ENCODE peak calls at places on chromosomes 13 and 19, in ten cellular contexts. One of them, this sample, is unnamed.

GRCh38 chr13:30156270-30156669 is 151.1 kb downstream of the KATNAL1 start:
- DNase-seq in IMR-90: peak
- DNase-seq in upper lobe of right lung: no peak
- DNase-seq in H1: no peak
- DNase-seq in CD4-positive, alpha-beta T cell: no peak
- DNase-seq in fibroblast of lung: no peak
- DNase-seq in HepG2: no peak
- DNase-seq in pancreas: no peak
- DNase-seq in mammary epithelial cell: no peak
- DNase-seq in brain microvascular endothelial cell: no peak
- DNase-seq in this sample: no peak

GRCh38 chr13:95403349-95404140 is 102.3 kb upstream of the ABCC4 start:
- DNase-seq in IMR-90: no peak
- DNase-seq in upper lobe of right lung: no peak
- DNase-seq in H1: peak
- DNase-seq in CD4-positive, alpha-beta T cell: no peak
- DNase-seq in fibroblast of lung: peak
- DNase-seq in HepG2: no peak
- DNase-seq in pancreas: no peak
- DNase-seq in mammary epithelial cell: no peak
- DNase-seq in brain microvascular endothelial cell: no peak
- DNase-seq in this sample: no peak

GRCh38 chr19:33040994-33041827 is 23.5 kb downstream of the RHPN2 start:
- DNase-seq in IMR-90: no peak
- DNase-seq in upper lobe of right lung: no peak
- DNase-seq in H1: no peak
- DNase-seq in CD4-positive, alpha-beta T cell: no peak
- DNase-seq in fibroblast of lung: peak
- DNase-seq in HepG2: peak
- DNase-seq in pancreas: no peak
- DNase-seq in mammary epithelial cell: peak
- DNase-seq in brain microvascular endothelial cell: no peak
- DNase-seq in this sample: no peak

GRCh38 chr13:41496420-41497234 is 39.3 kb downstream of the RGCC start:
- DNase-seq in IMR-90: peak
- DNase-seq in upper lobe of right lung: no peak
- DNase-seq in H1: no peak
- DNase-seq in CD4-positive, alpha-beta T cell: no peak
- DNase-seq in fibroblast of lung: peak
- DNase-seq in HepG2: no peak
- DNase-seq in pancreas: no peak
- DNase-seq in mammary epithelial cell: no peak
- DNase-seq in brain microvascular endothelial cell: peak
- DNase-seq in this sample: no peak

GRCh38 chr13:90534617-90535340 is 812.7 kb upstream of the MIR17HG start:
- DNase-seq in IMR-90: no peak
- DNase-seq in upper lobe of right lung: no peak
- DNase-seq in H1: no peak
- DNase-seq in CD4-positive, alpha-beta T cell: no peak
- DNase-seq in fibroblast of lung: no peak
- DNase-seq in HepG2: no peak
- DNase-seq in pancreas: no peak
- DNase-seq in mammary epithelial cell: no peak
- DNase-seq in brain microvascular endothelial cell: no peak
- DNase-seq in this sample: no peak

GRCh38 chr13:23547000-23547590 is 23.1 kb upstream of the TNFRSF19 start:
- DNase-seq in IMR-90: peak
- DNase-seq in upper lobe of right lung: no peak
- DNase-seq in H1: peak
- DNase-seq in CD4-positive, alpha-beta T cell: no peak
- DNase-seq in fibroblast of lung: peak
- DNase-seq in HepG2: no peak
- DNase-seq in pancreas: peak
- DNase-seq in mammary epithelial cell: peak
- DNase-seq in brain microvascular endothelial cell: no peak
- DNase-seq in this sample: no peak

GRCh38 chr19:17579523-17580244 is 24.2 kb downstream of the COLGALT1 start:
- DNase-seq in IMR-90: peak
- DNase-seq in upper lobe of right lung: peak
- DNase-seq in H1: peak
- DNase-seq in CD4-positive, alpha-beta T cell: no peak
- DNase-seq in fibroblast of lung: peak
- DNase-seq in HepG2: no peak
- DNase-seq in pancreas: peak
- DNase-seq in mammary epithelial cell: peak
- DNase-seq in brain microvascular endothelial cell: peak
- DNase-seq in this sample: peak

GRCh38 chr19:3821857-3822364 is 35.7 kb upstream of the MATK start:
- DNase-seq in IMR-90: peak
- DNase-seq in upper lobe of right lung: peak
- DNase-seq in H1: peak
- DNase-seq in CD4-positive, alpha-beta T cell: peak
- DNase-seq in fibroblast of lung: no peak
- DNase-seq in HepG2: peak
- DNase-seq in pancreas: peak
- DNase-seq in mammary epithelial cell: no peak
- DNase-seq in brain microvascular endothelial cell: peak
- DNase-seq in this sample: no peak

GRCh38 chr19:50646074-50646807 is 3.0 kb upstream of the C19orf81 start:
- DNase-seq in IMR-90: peak
- DNase-seq in upper lobe of right lung: no peak
- DNase-seq in H1: no peak
- DNase-seq in CD4-positive, alpha-beta T cell: no peak
- DNase-seq in fibroblast of lung: peak
- DNase-seq in HepG2: no peak
- DNase-seq in pancreas: no peak
- DNase-seq in mammary epithelial cell: peak
- DNase-seq in brain microvascular endothelial cell: peak
- DNase-seq in this sample: peak

GRCh38 chr13:108375034-108375433 is 105.5 kb downstream of the TNFSF13B start:
- DNase-seq in IMR-90: no peak
- DNase-seq in upper lobe of right lung: no peak
- DNase-seq in H1: no peak
- DNase-seq in CD4-positive, alpha-beta T cell: no peak
- DNase-seq in fibroblast of lung: no peak
- DNase-seq in HepG2: no peak
- DNase-seq in pancreas: no peak
- DNase-seq in mammary epithelial cell: no peak
- DNase-seq in brain microvascular endothelial cell: no peak
- DNase-seq in this sample: no peak

GRCh38 chr19:53192771-53193533 is at the start of gene ZNF665:
- DNase-seq in IMR-90: peak
- DNase-seq in upper lobe of right lung: peak
- DNase-seq in H1: no peak
- DNase-seq in CD4-positive, alpha-beta T cell: peak
- DNase-seq in fibroblast of lung: peak
- DNase-seq in HepG2: no peak
- DNase-seq in pancreas: peak
- DNase-seq in mammary epithelial cell: peak
- DNase-seq in brain microvascular endothelial cell: peak
- DNase-seq in this sample: peak

DNA sequence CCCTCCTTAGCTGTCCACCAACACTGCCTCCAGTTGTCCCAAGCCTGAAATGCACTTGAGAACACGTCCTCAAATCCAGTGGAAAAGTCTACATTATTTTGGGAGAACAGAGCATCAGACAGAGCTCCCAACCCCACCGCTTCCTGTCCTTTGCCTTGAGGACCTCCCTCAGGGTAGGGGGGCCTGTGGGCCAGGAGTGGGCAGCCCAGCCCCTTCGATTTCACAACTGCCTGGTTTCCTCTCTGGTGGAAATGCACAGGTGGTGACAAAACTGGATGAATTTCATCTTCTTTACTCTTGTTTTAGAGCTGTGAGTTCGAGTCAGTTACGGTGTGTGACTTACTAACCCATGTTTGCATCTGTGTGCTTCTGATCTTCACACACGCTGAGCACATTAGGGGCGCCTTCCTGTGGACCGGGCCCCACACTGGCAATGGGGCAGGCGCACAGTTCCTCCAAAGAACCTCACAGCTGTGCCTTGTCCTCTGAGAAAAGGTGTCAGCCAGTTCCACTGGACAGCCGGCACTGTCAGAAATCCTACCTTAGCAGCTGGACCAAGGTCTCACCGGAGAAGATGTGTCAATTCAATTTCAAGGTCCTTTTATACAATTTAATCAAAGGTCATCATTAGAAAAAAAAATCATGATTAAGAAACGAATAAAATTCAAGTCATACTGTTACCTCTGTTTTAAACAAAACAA is 80.2 kb downstream of the IRS2 start:
- DNase-seq in IMR-90: no peak
- DNase-seq in upper lobe of right lung: no peak
- DNase-seq in H1: no peak
- DNase-seq in CD4-positive, alpha-beta T cell: no peak
- DNase-seq in fibroblast of lung: no peak
- DNase-seq in HepG2: no peak
- DNase-seq in pancreas: no peak
- DNase-seq in mammary epithelial cell: no peak
- DNase-seq in brain microvascular endothelial cell: no peak
- DNase-seq in this sample: no peak
- TF ChIP-seq CTCF in IMR-90: no peak
- TF ChIP-seq CTCF in upper lobe of right lung: no peak
- TF ChIP-seq CTCF in H1: no peak
- TF ChIP-seq CTCF in CD4-positive, alpha-beta T cell: no peak
- TF ChIP-seq CTCF in fibroblast of lung: no peak
- TF ChIP-seq CTCF in HepG2: no peak
- TF ChIP-seq CTCF in pancreas: no peak
- TF ChIP-seq CTCF in mammary epithelial cell: no peak
- TF ChIP-seq CTCF in brain microvascular endothelial cell: no peak
- TF ChIP-seq CTCF in this sample: no peak

GRCh38 chr19:5989388-5990074 is 11.6 kb upstream of the RANBP3 start:
- DNase-seq in IMR-90: no peak
- DNase-seq in upper lobe of right lung: no peak
- DNase-seq in H1: no peak
- DNase-seq in CD4-positive, alpha-beta T cell: no peak
- DNase-seq in fibroblast of lung: no peak
- DNase-seq in HepG2: no peak
- DNase-seq in pancreas: no peak
- DNase-seq in mammary epithelial cell: no peak
- DNase-seq in brain microvascular endothelial cell: no peak
- DNase-seq in this sample: no peak
- H3K27ac ChIP-seq in IMR-90: no peak
- H3K27ac ChIP-seq in upper lobe of right lung: no peak
- H3K27ac ChIP-seq in H1: peak
- H3K27ac ChIP-seq in CD4-positive, alpha-beta T cell: no peak
- H3K27ac ChIP-seq in fibroblast of lung: no peak
- H3K27ac ChIP-seq in HepG2: no peak
- H3K27ac ChIP-seq in pancreas: no peak
- H3K27ac ChIP-seq in mammary epithelial cell: no peak
- H3K27ac ChIP-seq in brain microvascular endothelial cell: no peak
- H3K27ac ChIP-seq in this sample: no peak

DNA sequence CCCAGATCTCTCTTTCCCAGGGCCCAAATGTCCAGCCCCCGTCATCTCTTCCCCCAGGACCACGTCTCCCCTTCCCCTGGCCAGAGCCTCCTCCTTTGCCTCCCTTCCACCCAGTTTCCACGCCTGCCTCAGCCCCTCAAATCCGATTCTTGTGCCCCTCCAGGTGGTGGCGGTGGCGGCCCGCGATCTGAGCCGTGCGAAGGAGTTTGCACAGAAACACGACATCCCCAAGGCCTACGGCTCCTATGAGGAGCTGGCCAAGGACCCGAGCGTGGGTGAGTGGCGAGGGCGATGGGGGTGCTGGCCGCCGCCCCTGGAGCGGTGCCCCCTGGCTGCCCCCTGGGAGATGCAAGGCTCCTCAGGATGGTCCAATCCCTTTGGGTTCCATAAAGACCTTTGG is 1.3 kb downstream of the DHDH start:
- DNase-seq in IMR-90: no peak
- DNase-seq in upper lobe of right lung: no peak
- DNase-seq in H1: no peak
- DNase-seq in CD4-positive, alpha-beta T cell: no peak
- DNase-seq in fibroblast of lung: no peak
- DNase-seq in HepG2: peak
- DNase-seq in pancreas: no peak
- DNase-seq in mammary epithelial cell: no peak
- DNase-seq in brain microvascular endothelial cell: no peak
- DNase-seq in this sample: no peak
- TF ChIP-seq CTCF in IMR-90: no peak
- TF ChIP-seq CTCF in upper lobe of right lung: no peak
- TF ChIP-seq CTCF in H1: peak
- TF ChIP-seq CTCF in CD4-positive, alpha-beta T cell: no peak
- TF ChIP-seq CTCF in fibroblast of lung: no peak
- TF ChIP-seq CTCF in HepG2: peak
- TF ChIP-seq CTCF in pancreas: no peak
- TF ChIP-seq CTCF in mammary epithelial cell: no peak
- TF ChIP-seq CTCF in brain microvascular endothelial cell: no peak
- TF ChIP-seq CTCF in this sample: no peak

GRCh38 chr19:56301152-56301551 is 13.5 kb downstream of the ZSCAN5A start:
- DNase-seq in IMR-90: no peak
- DNase-seq in upper lobe of right lung: no peak
- DNase-seq in H1: no peak
- DNase-seq in CD4-positive, alpha-beta T cell: no peak
- DNase-seq in fibroblast of lung: no peak
- DNase-seq in HepG2: no peak
- DNase-seq in pancreas: no peak
- DNase-seq in mammary epithelial cell: no peak
- DNase-seq in brain microvascular endothelial cell: no peak
- DNase-seq in this sample: no peak
- H3K27ac ChIP-seq in IMR-90: no peak
- H3K27ac ChIP-seq in upper lobe of right lung: peak
- H3K27ac ChIP-seq in H1: no peak
- H3K27ac ChIP-seq in CD4-positive, alpha-beta T cell: no peak
- H3K27ac ChIP-seq in fibroblast of lung: no peak
- H3K27ac ChIP-seq in HepG2: no peak
- H3K27ac ChIP-seq in pancreas: no peak
- H3K27ac ChIP-seq in mammary epithelial cell: no peak
- H3K27ac ChIP-seq in brain microvascular endothelial cell: no peak
- H3K27ac ChIP-seq in this sample: no peak